ENCODE peak calls at places on chromosomes 12 and 14, in four cellular contexts. One of them, this sample, is unnamed.

GRCh38 chr14:92945544-92945943 is 22.6 kb downstream of the CHGA start:
- DNase-seq in HCT116: no peak
- DNase-seq in HepG2: no peak
- DNase-seq in K562: no peak
- DNase-seq in this sample: no peak

GRCh38 chr12:39033789-39034188 is 128.4 kb upstream of the CPNE8 start:
- DNase-seq in HepG2: no peak
- DNase-seq in HCT116: no peak
- DNase-seq in K562: no peak
- DNase-seq in this sample: no peak

GRCh38 chr14:95313707-95314106 is 6.0 kb downstream of the CLMN start:
- DNase-seq in HepG2: peak; percentile 61
- DNase-seq in K562: no peak
- DNase-seq in HCT116: no peak
- DNase-seq in this sample: no peak

GRCh38 chr12:106436183-106436582 is 78.6 kb downstream of the POLR3B start:
- DNase-seq in HepG2: no peak
- DNase-seq in HCT116: no peak
- DNase-seq in K562: no peak
- DNase-seq in this sample: no peak

GRCh38 chr14:88005978-88006851 is 1.3 kb downstream of the GPR65 start:
- DNase-seq in HCT116: no peak
- DNase-seq in K562: no peak
- DNase-seq in HepG2: no peak
- DNase-seq in this sample: no peak

GRCh38 chr14:50082784-50083466 is 33.4 kb downstream of the VCPKMT start:
- DNase-seq in K562: no peak
- DNase-seq in HepG2: no peak
- DNase-seq in HCT116: no peak
- DNase-seq in this sample: no peak

GRCh38 chr12:16955083-16955657 is 349.2 kb upstream of the LMO3 start:
- DNase-seq in HCT116: no peak
- DNase-seq in HepG2: no peak
- DNase-seq in K562: no peak
- DNase-seq in this sample: no peak

GRCh38 chr14:76109087-76109880 is 42.4 kb upstream of the GPATCH2L start:
- DNase-seq in HCT116: no peak
- DNase-seq in HepG2: no peak
- DNase-seq in K562: no peak
- DNase-seq in this sample: no peak

GRCh38 chr12:6539276-6540134 is 5.2 kb downstream of the GAPDH start:
- DNase-seq in HCT116: no peak
- DNase-seq in K562: no peak
- DNase-seq in HepG2: no peak
- DNase-seq in this sample: no peak

GRCh38 chr12:116882742-116883141 is 1.5 kb upstream of the HRK start:
- DNase-seq in HCT116: no peak
- DNase-seq in K562: no peak
- DNase-seq in HepG2: no peak
- DNase-seq in this sample: no peak

GRCh38 chr12:32671930-32672785 is 6.9 kb upstream of the DNM1L start:
- DNase-seq in HepG2: peak; percentile 51
- DNase-seq in K562: peak; percentile 42
- DNase-seq in HCT116: peak; percentile 46
- DNase-seq in this sample: peak; percentile 51

DNA sequence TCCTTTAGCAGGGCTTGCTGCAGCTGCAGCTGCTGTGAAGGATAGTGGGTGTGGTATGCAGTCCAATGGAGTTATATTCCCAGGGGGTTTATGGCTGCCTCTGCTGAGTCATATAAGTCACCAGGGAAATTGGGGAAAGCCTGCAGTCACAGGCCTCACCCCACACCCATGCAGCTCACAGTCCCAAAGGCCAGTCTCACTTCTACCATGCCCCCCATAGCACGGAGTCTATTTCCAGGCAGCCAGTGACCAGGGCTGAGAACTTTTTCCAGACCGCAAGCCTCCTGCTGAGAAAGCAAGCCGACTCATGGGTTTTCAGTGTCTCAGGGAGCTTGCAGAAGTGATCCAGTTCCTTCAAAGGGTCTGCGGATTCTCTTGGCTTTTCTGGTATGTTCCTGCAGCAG is 322.4 kb upstream of the CLEC14A start:
- DNase-seq in K562: no peak
- DNase-seq in HepG2: no peak
- DNase-seq in HCT116: no peak
- DNase-seq in this sample: no peak
- TF ChIP-seq TCF7L2 in K562: no peak
- TF ChIP-seq TCF7L2 in HepG2: no peak
- TF ChIP-seq TCF7L2 in HCT116: no peak
- TF ChIP-seq TCF7L2 in this sample: no peak

GRCh38 chr12:131942671-131943070 is 7.1 kb upstream of the EP400 start:
- DNase-seq in HepG2: no peak
- DNase-seq in K562: no peak
- DNase-seq in HCT116: no peak
- DNase-seq in this sample: no peak

GRCh38 chr12:131941987-131942341 is 7.8 kb upstream of the EP400 start:
- DNase-seq in HepG2: no peak
- DNase-seq in HCT116: no peak
- DNase-seq in K562: no peak
- DNase-seq in this sample: no peak

GRCh38 chr12:131943389-131943788 is 6.4 kb upstream of the EP400 start:
- DNase-seq in K562: no peak
- DNase-seq in HCT116: no peak
- DNase-seq in HepG2: no peak
- DNase-seq in this sample: no peak

GRCh38 chr12:131944601-131945251 is 5.0 kb upstream of the EP400 start:
- DNase-seq in K562: no peak
- DNase-seq in HepG2: no peak
- DNase-seq in HCT116: no peak
- DNase-seq in this sample: no peak

GRCh38 chr12:131943876-131944275 is 5.9 kb upstream of the EP400 start:
- DNase-seq in HepG2: no peak
- DNase-seq in K562: no peak
- DNase-seq in HCT116: no peak
- DNase-seq in this sample: no peak
- TF ChIP-seq TCF7L2 in HepG2: no peak
- TF ChIP-seq TCF7L2 in K562: no peak
- TF ChIP-seq TCF7L2 in HCT116: no peak
- TF ChIP-seq TCF7L2 in this sample: no peak

GRCh38 chr12:109540526-109541411 is 32.5 kb downstream of the MMAB start:
- DNase-seq in HCT116: no peak
- DNase-seq in K562: no peak
- DNase-seq in HepG2: peak; percentile 34
- DNase-seq in this sample: no peak

GRCh38 chr12:109539508-109539907 is 33.8 kb downstream of the MMAB start:
- DNase-seq in K562: no peak
- DNase-seq in HCT116: no peak
- DNase-seq in HepG2: no peak
- DNase-seq in this sample: no peak

GRCh38 chr12:109541412-109541725 is 31.9 kb downstream of the MMAB start:
- DNase-seq in HepG2: no peak
- DNase-seq in K562: no peak
- DNase-seq in HCT116: no peak
- DNase-seq in this sample: no peak

GRCh38 chr12:109542876-109543275 is 30.4 kb downstream of the MMAB start:
- DNase-seq in HepG2: no peak
- DNase-seq in K562: no peak
- DNase-seq in HCT116: no peak
- DNase-seq in this sample: no peak

GRCh38 chr12:109542014-109542413 is 31.3 kb downstream of the MMAB start:
- DNase-seq in HCT116: peak; percentile 8
- DNase-seq in HepG2: no peak
- DNase-seq in K562: no peak
- DNase-seq in this sample: no peak
- TF ChIP-seq TCF7L2 in HCT116: no peak
- TF ChIP-seq TCF7L2 in HepG2: no peak
- TF ChIP-seq TCF7L2 in K562: no peak
- TF ChIP-seq TCF7L2 in this sample: no peak

GRCh38 chr12:124562796-124563181 is 4.6 kb downstream of the NCOR2 start:
- DNase-seq in K562: no peak
- DNase-seq in HCT116: no peak
- DNase-seq in HepG2: no peak
- DNase-seq in this sample: no peak

GRCh38 chr12:124562018-124562795 is 5.2 kb downstream of the NCOR2 start:
- DNase-seq in HepG2: no peak
- DNase-seq in HCT116: no peak
- DNase-seq in K562: no peak
- DNase-seq in this sample: no peak

GRCh38 chr12:124560519-124560918 is 6.9 kb downstream of the NCOR2 start:
- DNase-seq in HCT116: no peak
- DNase-seq in K562: no peak
- DNase-seq in HepG2: no peak
- DNase-seq in this sample: no peak

GRCh38 chr12:124559182-124560017 is 8.0 kb downstream of the NCOR2 start:
- DNase-seq in K562: no peak
- DNase-seq in HCT116: no peak
- DNase-seq in HepG2: no peak
- DNase-seq in this sample: no peak

GRCh38 chr12:124561231-124561630 is 6.2 kb downstream of the NCOR2 start:
- DNase-seq in HepG2: no peak
- DNase-seq in HCT116: no peak
- DNase-seq in K562: no peak
- DNase-seq in this sample: no peak
- TF ChIP-seq TCF7L2 in HepG2: no peak
- TF ChIP-seq TCF7L2 in HCT116: no peak
- TF ChIP-seq TCF7L2 in K562: no peak
- TF ChIP-seq TCF7L2 in this sample: no peak

GRCh38 chr12:10184261-10184843 is 5.5 kb downstream of the TMEM52B start:
- DNase-seq in HCT116: no peak
- DNase-seq in K562: no peak
- DNase-seq in HepG2: no peak
- DNase-seq in this sample: no peak
- TF ChIP-seq TCF7L2 in HCT116: no peak
- TF ChIP-seq TCF7L2 in K562: no peak
- TF ChIP-seq TCF7L2 in HepG2: no peak
- TF ChIP-seq TCF7L2 in this sample: no peak

GRCh38 chr12:108098374-108098773 is 30.7 kb upstream of the WSCD2 start:
- DNase-seq in HCT116: no peak
- DNase-seq in HepG2: no peak
- DNase-seq in K562: no peak
- DNase-seq in this sample: no peak

GRCh38 chr12:108097160-108097911 is 31.8 kb upstream of the WSCD2 start:
- DNase-seq in K562: peak; percentile 26
- DNase-seq in HepG2: no peak
- DNase-seq in HCT116: no peak
- DNase-seq in this sample: no peak

GRCh38 chr12:108099778-108100177 is 29.3 kb upstream of the WSCD2 start:
- DNase-seq in HCT116: no peak
- DNase-seq in K562: no peak
- DNase-seq in HepG2: no peak
- DNase-seq in this sample: no peak

GRCh38 chr12:108101605-108102175 is 27.4 kb upstream of the WSCD2 start:
- DNase-seq in HCT116: no peak
- DNase-seq in HepG2: no peak
- DNase-seq in K562: no peak
- DNase-seq in this sample: no peak

DNA sequence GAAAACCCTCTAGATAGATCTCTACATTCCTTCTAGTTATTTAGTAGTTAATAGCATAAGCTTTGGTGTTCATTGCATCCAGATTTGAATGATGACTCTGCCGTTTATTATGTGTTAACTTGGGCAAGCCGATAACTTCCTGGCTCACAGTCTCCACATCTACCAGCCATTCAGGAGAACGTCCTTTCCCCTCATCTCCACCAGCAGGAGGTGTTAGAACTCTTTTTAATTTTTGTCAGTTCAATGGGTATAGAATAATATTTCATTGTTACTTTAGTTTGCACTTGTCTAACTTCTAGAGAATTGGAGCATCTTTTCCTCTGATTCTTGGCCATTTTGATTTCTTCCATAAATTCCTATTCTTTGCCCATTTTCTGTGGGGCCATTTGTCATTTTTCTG is 30.0 kb upstream of the WSCD2 start:
- DNase-seq in K562: no peak
- DNase-seq in HepG2: no peak
- DNase-seq in HCT116: no peak
- DNase-seq in this sample: no peak
- TF ChIP-seq TCF7L2 in K562: no peak
- TF ChIP-seq TCF7L2 in HepG2: no peak
- TF ChIP-seq TCF7L2 in HCT116: no peak
- TF ChIP-seq TCF7L2 in this sample: no peak

GRCh38 chr12:96227365-96228106 is 33.4 kb downstream of the ELK3 start:
- DNase-seq in HepG2: no peak
- DNase-seq in HCT116: no peak
- DNase-seq in K562: no peak
- DNase-seq in this sample: no peak
- TF ChIP-seq TCF7L2 in HepG2: no peak
- TF ChIP-seq TCF7L2 in HCT116: no peak
- TF ChIP-seq TCF7L2 in K562: no peak
- TF ChIP-seq TCF7L2 in this sample: no peak

DNA sequence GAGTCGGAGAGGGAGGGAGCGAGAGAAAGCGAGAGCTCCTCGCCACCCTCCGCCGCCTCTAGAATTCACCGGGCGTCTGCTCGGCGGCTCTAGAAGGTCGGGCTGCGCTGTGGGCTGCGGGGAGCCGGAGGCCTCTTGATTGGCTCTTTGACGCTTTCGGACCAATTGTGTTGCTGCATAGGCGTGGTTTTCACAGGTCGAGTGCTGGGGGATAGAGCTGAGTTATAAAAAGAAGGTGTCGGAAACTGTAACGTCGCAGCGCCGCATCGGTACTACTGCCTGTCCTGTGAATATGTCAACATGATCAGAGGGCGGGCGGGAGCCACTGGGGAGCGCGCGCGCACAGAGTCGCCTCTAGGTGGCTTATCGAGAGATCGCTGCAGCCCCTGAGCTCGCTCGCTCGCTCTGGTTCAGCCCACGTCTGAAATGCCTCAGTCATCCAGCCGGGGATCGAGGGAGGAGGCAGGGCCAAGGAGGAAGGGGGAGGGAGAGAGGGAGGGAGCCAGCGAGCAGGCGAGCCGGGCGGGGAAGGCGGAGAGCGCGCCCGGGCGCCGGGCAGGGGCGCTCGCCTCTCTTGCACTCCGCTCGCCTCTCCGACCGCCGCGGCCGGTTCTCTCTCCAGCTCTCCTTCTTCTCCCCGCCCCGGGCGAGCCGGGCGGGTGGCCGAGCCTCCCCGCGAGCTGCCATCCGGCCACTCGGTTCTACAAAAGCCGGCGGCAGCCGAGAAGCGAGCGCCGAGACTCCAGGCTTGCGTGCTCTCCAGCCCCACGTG is at the start of gene TBX3:
- DNase-seq in K562: peak; percentile 91
- DNase-seq in HCT116: peak; percentile 98
- DNase-seq in HepG2: peak; percentile 98
- DNase-seq in this sample: peak; percentile 96
- TF ChIP-seq TCF7L2 in K562: no peak
- TF ChIP-seq TCF7L2 in HCT116: peak; percentile 79
- TF ChIP-seq TCF7L2 in HepG2: no peak
- TF ChIP-seq TCF7L2 in this sample: peak; percentile 27

GRCh38 chr14:98069712-98070133 is 1202.3 kb downstream of the BCL11B start:
- DNase-seq in HepG2: peak; percentile 0
- DNase-seq in HCT116: no peak
- DNase-seq in K562: no peak
- DNase-seq in this sample: no peak
- TF ChIP-seq TCF7L2 in HepG2: no peak
- TF ChIP-seq TCF7L2 in HCT116: no peak
- TF ChIP-seq TCF7L2 in K562: no peak
- TF ChIP-seq TCF7L2 in this sample: no peak